ENCODE peak calls at places on chromosomes 3 and 15, in six cellular contexts. S is NCI-H1694, M is endothelial cell of umbilical vein, Y is NCI-H1105, L is colonic mucosa, N is ovary. B is an unnamed sample.

GRCh38 chr3:79011821-79012529 is 755.8 kb downstream of the ROBO1 start:
- DNase-seq in N (no peak), Y (no peak), M (no peak), L (no peak), S (no peak), B (no peak)

GRCh38 chr3:42035816-42036482 is 55.2 kb upstream of the TRAK1 start:
- DNase-seq in S (no peak), N (no peak), Y (no peak), M (no peak), L (peak), B (no peak)

GRCh38 chr3:101779808-101780366 is 876 bp downstream of the NXPE3 start:
- DNase-seq in M (no peak), Y (peak), S (peak), N (no peak), L (no peak), B (no peak)

GRCh38 chr3:136380530-136380929 is 130.4 kb downstream of the PCCB start:
- DNase-seq in N (no peak), Y (no peak), S (no peak), L (no peak), M (no peak), B (no peak)

GRCh38 chr15:78162038-78162437 is 12.9 kb downstream of the IDH3A start:
- DNase-seq in N (no peak), M (no peak), S (no peak), Y (no peak), L (no peak), B (no peak)

GRCh38 chr3:153061938-153062528 is 100.0 kb upstream of the RAP2B start:
- DNase-seq in L (no peak), S (no peak), Y (no peak), M (no peak), N (no peak), B (no peak)

GRCh38 chr3:45677045-45677436 is 12.2 kb upstream of the SACM1L start:
- DNase-seq in L (no peak), S (no peak), Y (no peak), N (no peak), M (no peak), B (peak)

GRCh38 chr3:100427694-100428093 is 26.4 kb downstream of the LNP1 start:
- DNase-seq in L (no peak), S (no peak), Y (no peak), M (peak), N (no peak), B (no peak)

GRCh38 chr3:190044142-190044541 is 76.6 kb downstream of the P3H2 start:
- DNase-seq in L (no peak), N (no peak), Y (no peak), M (no peak), S (no peak), B (no peak)

GRCh38 chr15:63357657-63358161 is 23.9 kb downstream of the CA12 start:
- DNase-seq in N (no peak), Y (no peak), L (peak), S (no peak), M (no peak), B (no peak)

GRCh38 chr15:77493324-77493907 is 72.7 kb downstream of the HMG20A start:
- DNase-seq in M (peak), L (no peak), N (no peak), Y (no peak), S (no peak), B (no peak)